ENCODE peak calls at places on chromosomes 4 and X, in ten cellular contexts. R is H9, W is IMR-90, F is HCT116, J is astrocyte, X is fibroblast of lung, C is neural progenitor cell, G is GM23248, S is endothelial cell of umbilical vein, U is neuronal stem cell. T is an unnamed sample.
A peak's percentile ranks its signal among the peaks of the same experiment; 100 is the strongest.

GRCh38 chr4:54912155-54912554 is 213.2 kb downstream of the KDR start:
- DNase-seq in G (no peak), X (no peak), F (no peak), C (no peak), J (no peak), U (no peak), R (no peak), W (no peak), S (no peak), T (no peak)

GRCh38 chrX:47212381-47213293 is 5.8 kb upstream of the CDK16 start:
- DNase-seq in J (no peak), C (no peak), R (no peak), G (no peak), W (no peak), X (no peak), U (no peak), F (no peak), S (no peak), T (no peak)

GRCh38 chr4:6114181-6114580 is 86.2 kb downstream of the JAKMIP1 start:
- DNase-seq in W (no peak), G (no peak), S (no peak), F (no peak), U (no peak), C (no peak), J (no peak), R (no peak), X (no peak), T (no peak)

GRCh38 chr4:146274774-146275173 is 60.4 kb downstream of the REELD1 start:
- DNase-seq in C (no peak), R (no peak), J (no peak), S (no peak), U (no peak), W (no peak), X (no peak), G (no peak), F (no peak), T (no peak)

GRCh38 chrX:39975094-39975865 is 122.5 kb downstream of the BCOR start:
- DNase-seq in G (no peak), S (no peak), U (no peak), F (peak; percentile 85), J (no peak), C (no peak), R (no peak), W (no peak), X (no peak), T (no peak)

GRCh38 chrX:82163701-82164100 is 961.8 kb downstream of the SH3BGRL start:
- DNase-seq in G (peak; percentile 1), X (no peak), J (no peak), S (no peak), F (no peak), C (no peak), W (no peak), U (no peak), R (no peak), T (no peak)

GRCh38 chr4:6275898-6276563 is 6.4 kb downstream of the WFS1 start:
- DNase-seq in C (no peak), F (no peak), G (no peak), W (no peak), X (no peak), R (no peak), U (no peak), J (no peak), S (no peak), T (no peak)

GRCh38 chr4:12203945-12204344 is 775.3 kb upstream of the HS3ST1 start:
- DNase-seq in J (no peak), R (no peak), S (no peak), F (no peak), X (no peak), C (no peak), W (no peak), G (no peak), U (no peak), T (no peak)

GRCh38 chr4:95293014-95293413 is 255.8 kb downstream of the UNC5C start:
- DNase-seq in R (no peak), F (no peak), C (no peak), X (peak; percentile 44), U (no peak), G (no peak), W (no peak), S (peak; percentile 72), J (peak; percentile 38), T (no peak)

GRCh38 chr4:95285797-95286196 is 263.0 kb downstream of the UNC5C start:
- DNase-seq in X (no peak), R (no peak), U (no peak), G (no peak), S (no peak), W (no peak), J (no peak), F (no peak), C (no peak), T (no peak)

GRCh38 chr4:95290702-95291101 is 258.1 kb downstream of the UNC5C start:
- DNase-seq in S (no peak), J (no peak), W (no peak), U (no peak), X (no peak), R (no peak), F (no peak), G (no peak), C (no peak), T (no peak)

GRCh38 chr4:95288552-95288951 is 260.2 kb downstream of the UNC5C start:
- DNase-seq in R (no peak), C (no peak), U (no peak), S (no peak), G (no peak), X (no peak), J (peak; percentile 37), F (no peak), W (no peak), T (no peak)

DNA sequence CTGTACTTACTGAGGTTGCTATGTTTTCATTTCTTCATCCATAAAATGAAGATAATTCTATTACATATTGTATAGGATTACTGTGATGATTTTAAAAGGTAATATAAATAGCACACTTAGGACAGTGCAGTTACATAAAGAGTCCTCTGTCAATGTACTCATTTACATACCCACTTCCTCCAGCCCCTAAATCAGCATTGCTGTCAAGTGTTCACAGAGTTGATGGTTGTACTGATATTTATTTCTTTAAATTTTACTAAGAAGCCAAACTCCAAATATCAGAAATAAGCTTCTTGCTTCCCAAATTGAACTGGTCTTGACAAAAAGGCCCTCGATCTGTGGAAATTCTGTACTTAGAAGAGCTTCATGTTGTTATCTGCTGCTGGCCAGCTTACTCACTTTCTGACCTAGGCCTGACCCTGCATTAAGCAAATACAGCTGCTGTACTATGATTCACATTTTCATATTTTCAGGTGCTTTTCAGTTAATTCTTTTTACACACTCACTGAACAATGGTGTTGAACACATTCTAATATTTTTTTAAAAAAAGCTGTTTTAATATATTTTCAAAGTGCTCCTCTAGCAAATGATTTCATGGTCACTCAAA is 259.6 kb downstream of the UNC5C start:
- DNase-seq in R (no peak), X (peak; percentile 49), U (no peak), J (peak; percentile 64), C (no peak), S (peak; percentile 92), G (no peak), W (peak; percentile 16), F (no peak), T (no peak)
- H2AFZ ChIP-seq in R (no peak overlapping the region), X (no peak overlapping the region), U (no peak overlapping the region), J (no peak overlapping the region), C (no peak overlapping the region), S (peak overlapping the region; percentile 40), G (no peak overlapping the region), W (no peak overlapping the region), F (no peak overlapping the region), T (no peak overlapping the region)

DNA sequence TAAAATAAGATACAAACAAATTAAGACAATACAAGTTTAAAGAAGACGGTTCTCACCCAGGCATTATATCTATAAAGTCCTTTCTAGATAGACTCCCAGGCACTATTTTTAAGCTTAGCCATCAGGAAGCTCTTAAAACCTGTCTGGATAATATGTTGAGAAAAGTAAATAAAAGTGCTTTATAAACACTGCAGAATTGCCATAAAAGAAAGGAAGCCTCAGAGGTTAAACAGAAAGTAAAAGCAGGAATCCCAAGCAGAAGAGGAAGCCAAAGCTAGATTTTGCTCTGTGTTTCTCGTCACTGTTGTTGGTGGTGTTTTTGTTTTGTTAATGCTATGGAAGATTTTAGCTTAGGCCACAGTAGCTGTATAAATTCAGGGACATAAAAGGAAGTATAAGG is 1267.3 kb downstream of the PCDH19 start:
- DNase-seq in J (no peak), G (no peak), U (no peak), F (no peak), C (no peak), W (no peak), S (no peak), X (no peak), R (no peak), T (no peak)
- H2AFZ ChIP-seq in J (no peak overlapping the region), G (no peak overlapping the region), U (peak overlapping the region; percentile 3), F (no peak overlapping the region), C (peak overlapping the region; percentile 35), W (no peak overlapping the region), S (no peak overlapping the region), X (no peak overlapping the region), R (no peak overlapping the region), T (no peak overlapping the region)

DNA sequence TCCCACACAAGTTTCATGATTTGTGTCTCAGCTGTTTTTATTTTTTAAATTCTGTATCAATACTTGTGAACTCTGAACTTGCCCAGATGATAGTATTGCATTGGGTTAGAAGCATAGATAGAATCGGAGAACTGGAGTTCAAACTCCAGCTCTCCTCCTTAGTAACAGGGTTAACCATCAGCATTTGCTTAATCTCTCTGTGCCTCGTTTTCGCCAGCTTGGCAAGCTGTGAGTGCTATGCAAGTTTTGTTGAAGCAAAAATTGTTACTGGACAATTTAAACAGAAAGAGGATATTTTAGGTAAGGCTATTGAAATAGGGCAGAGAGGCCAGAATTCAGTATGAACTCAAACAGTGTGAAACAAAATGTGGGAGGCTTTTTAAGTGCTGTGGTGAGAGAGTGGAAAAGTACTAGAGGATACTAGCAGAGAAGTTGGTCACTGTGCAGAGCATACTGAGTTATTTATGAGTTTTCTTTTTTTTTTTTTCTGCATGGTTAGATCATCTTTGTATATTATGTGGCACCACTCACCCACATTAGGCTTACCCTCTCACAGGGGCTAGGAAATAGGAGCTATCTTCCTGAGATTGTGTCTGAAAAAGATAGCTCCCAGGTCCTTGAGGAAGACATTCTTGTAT is 1126.5 kb downstream of the FAT4 start:
- DNase-seq in X (no peak), F (no peak), J (no peak), S (no peak), U (no peak), W (peak; percentile 17), C (no peak), R (no peak), G (peak; percentile 3), T (no peak)
- H2AFZ ChIP-seq in X (peak overlapping the region; percentile 44), F (no peak overlapping the region), J (no peak overlapping the region), S (no peak overlapping the region), U (peak overlapping the region; percentile 13), W (no peak overlapping the region), C (no peak overlapping the region), R (no peak overlapping the region), G (peak overlapping the region; percentile 50), T (no peak overlapping the region)

DNA sequence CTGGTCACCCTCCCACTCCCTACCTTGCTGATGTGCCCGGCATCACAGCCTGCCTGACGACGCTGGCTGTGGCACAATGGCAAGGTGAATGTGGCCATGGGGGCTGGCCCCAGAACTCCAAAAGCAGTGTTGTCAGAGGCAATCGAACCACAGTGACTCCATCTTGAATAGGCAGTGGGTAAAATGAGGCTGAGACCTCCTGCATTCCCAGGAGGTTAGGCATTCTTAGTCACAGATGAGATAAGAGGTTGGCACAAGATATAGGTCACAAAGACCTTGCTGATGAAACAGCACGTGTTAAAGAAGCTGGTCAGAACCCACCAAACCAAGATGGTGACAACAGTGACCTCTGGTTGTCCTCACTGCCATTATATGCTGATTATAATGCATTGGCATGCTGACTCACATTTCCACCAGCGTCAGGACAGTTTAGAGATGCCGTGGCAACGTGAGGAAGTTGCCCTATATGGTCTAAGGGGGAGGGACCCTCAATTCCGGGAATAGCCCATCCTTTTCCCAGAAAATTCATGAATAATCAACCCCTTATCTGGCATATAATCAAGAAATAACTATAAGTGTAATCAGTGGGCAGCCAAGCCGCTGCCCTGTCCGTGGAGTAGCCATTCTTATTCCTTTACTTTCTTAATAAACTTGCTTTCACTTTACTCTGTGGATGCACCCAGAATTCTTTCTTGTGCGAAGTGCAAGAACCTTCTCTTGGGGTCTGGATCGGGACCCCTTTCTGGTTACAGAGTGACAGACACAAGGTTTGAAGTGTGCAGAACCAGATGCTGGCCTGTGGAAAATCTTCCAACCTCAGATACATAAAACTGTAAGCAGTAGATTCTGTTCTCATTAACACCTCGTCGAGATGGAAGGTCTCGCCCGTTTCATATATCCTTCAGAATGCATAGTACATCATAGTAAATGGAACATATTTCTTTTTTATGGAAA is 26.8 kb upstream of the CLDN24 start:
- DNase-seq in G (peak; percentile 97), F (no peak), R (no peak), S (peak; percentile 76), U (no peak), X (peak; percentile 96), J (peak; percentile 95), W (peak; percentile 95), C (no peak), T (no peak)
- H2AFZ ChIP-seq in G (peak overlapping the region; percentile 11), F (no peak overlapping the region), R (no peak overlapping the region), S (no peak overlapping the region), U (peak overlapping the region; percentile 62), X (no peak overlapping the region), J (no peak overlapping the region), W (peak overlapping the region; percentile 50), C (no peak overlapping the region), T (no peak overlapping the region)